ENCODE peak calls at places on chromosomes 13 and 19, in four cellular contexts. L is lung, U is tibial nerve, V is uterus. B is an unnamed sample. For H3K9me3, the result is how much of the 10 kb centered on the place peaks cover.

GRCh38 chr19:39372047-39372802 is 18.7 kb downstream of the PAF1 start:
- DNase-seq in U (peak), V (peak), L (peak), B (peak)

GRCh38 chr13:111177803-111178389 is 62.8 kb downstream of the ARHGEF7 start:
- DNase-seq in L (no peak), V (no peak), U (no peak), B (no peak)

GRCh38 chr19:47704656-47705055 is 8.6 kb upstream of the EHD2 start:
- DNase-seq in V (no peak), U (no peak), L (no peak), B (no peak)

GRCh38 chr13:42753697-42754096 is 27.7 kb upstream of the FAM216B start:
- DNase-seq in V (no peak), L (no peak), U (peak), B (no peak)

GRCh38 chr19:13742756-13743155 is 21.6 kb upstream of the MRI1 start:
- DNase-seq in L (no peak), V (no peak), U (no peak), B (no peak)

GRCh38 chr13:110042253-110042652 is 255.9 kb upstream of the IRS2 start:
- DNase-seq in V (no peak), L (no peak), U (no peak), B (no peak)

GRCh38 chr13:104810242-104810641 is 1725.2 kb downstream of the EFNB2 start:
- DNase-seq in V (no peak), U (no peak), L (no peak), B (no peak)

GRCh38 chr13:98889419-98890079 is 88.3 kb downstream of the DOCK9 start:
- DNase-seq in U (no peak), L (no peak), V (no peak), B (no peak)

GRCh38 chr19:49851456-49852259 is 699 bp downstream of the PTOV1 start:
- DNase-seq in U (no peak), V (peak), L (no peak), B (peak)

GRCh38 chr19:46972301-46972700 is 47.3 kb upstream of the NPAS1 start:
- DNase-seq in U (no peak), V (no peak), L (no peak), B (peak)

GRCh38 chr13:52921194-52921593 is 72.8 kb upstream of the PCDH8 start:
- DNase-seq in U (peak), V (no peak), L (no peak), B (no peak)

GRCh38 chr19:11375143-11375948 is 880 bp downstream of the SWSAP1 start:
- DNase-seq in L (peak), V (peak), U (peak), B (peak)

GRCh38 chr19:35555301-35556005 is 8.0 kb downstream of the ATP4A start:
- DNase-seq in L (no peak), V (no peak), U (no peak), B (no peak)

GRCh38 chr19:55638864-55639359 is 1.9 kb upstream of the ZNF580 start:
- DNase-seq in U (no peak), L (no peak), V (no peak), B (peak)

GRCh38 chr19:409006-409514 is at the start of gene C2CD4C:
- DNase-seq in U (no peak), L (no peak), V (no peak), B (peak)
- H3K4me3 ChIP-seq in U (peak), L (peak), V (peak), B (peak)

GRCh38 chr19:10011974-10012373 is 1.3 kb upstream of the RDH8 start:
- DNase-seq in V (no peak), U (no peak), L (no peak), B (no peak)
- H3K9me3 ChIP-seq in V (under half), U (under half), L (under half), B (under half)

DNA sequence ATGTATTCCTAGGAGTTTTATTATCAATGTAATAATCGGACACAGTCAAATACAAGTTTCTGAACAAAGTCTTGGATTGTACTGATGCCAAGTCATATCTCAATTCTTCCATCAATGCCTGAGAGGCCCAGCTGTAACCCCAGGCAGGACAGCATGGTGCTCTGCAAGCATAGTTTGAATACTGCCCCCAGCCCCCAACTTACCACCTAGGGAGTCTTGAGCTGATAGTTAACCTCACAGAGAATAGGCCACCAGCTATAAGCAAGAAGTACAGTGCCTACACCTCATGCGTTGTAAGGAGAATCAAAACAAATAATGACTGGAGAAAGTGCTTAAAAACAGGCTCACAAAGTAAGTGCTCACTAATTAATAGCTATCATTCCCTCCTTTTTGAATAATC is 2.7 kb downstream of the PROSER1 start:
- DNase-seq in U (no peak), L (no peak), V (no peak), B (no peak)
- H3K4me3 ChIP-seq in U (no peak), L (no peak), V (peak), B (no peak)

DNA sequence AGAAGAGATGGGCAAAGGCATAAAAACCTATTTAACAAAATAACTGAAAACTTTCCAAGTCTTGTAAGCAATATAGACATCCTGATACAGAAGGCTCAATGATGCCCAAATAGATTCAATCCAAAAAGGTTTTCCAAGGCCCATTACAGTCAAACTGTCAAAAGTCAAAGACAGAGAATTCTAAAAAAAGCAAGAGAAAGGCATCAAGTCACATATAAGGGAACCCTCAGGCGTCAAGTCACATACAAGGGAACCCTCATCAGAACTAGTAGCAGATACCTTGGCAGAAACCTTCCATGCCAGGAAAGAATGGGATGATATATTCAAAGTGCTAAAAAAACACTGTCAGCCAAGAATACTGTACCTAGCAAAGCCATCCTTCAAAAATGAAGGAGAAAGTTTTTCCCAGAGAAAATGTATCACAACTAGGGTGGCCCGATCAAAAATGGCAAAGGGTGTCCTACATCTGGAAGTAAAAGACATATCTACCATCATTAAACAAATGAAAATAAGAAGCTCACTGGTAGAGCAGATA is 21.2 kb downstream of the ZNF829 start:
- DNase-seq in V (no peak), U (no peak), L (no peak), B (no peak)
- H3K9me3 ChIP-seq in V (half or more), U (under half), L (half or more), B (under half)

B was measured in aorta.